ENCODE peak calls at places on chromosomes 5 and 9, in eight cellular contexts. Z, W, T, H, S, B, E and A are unnamed samples.

GRCh38 chr5:32504923-32505596 is 60.5 kb upstream of the ZFR start:
- DNase-seq in Z (peak), W (no peak), T (peak), H (no peak), S (peak), B (no peak), E (peak), A (no peak)

GRCh38 chr9:27528278-27528885 is 1.2 kb downstream of the MOB3B start:
- DNase-seq in Z (peak), W (no peak), T (peak), H (no peak), S (peak), B (peak), E (peak), A (peak)

GRCh38 chr5:107389130-107389553 is 281.6 kb downstream of the EFNA5 start:
- DNase-seq in Z (no peak), W (no peak), T (peak), H (peak), S (peak), B (no peak), E (no peak), A (no peak)

GRCh38 chr9:70120834-70121510 is 77.3 kb downstream of the MAMDC2 start:
- DNase-seq in Z (peak), W (no peak), T (no peak), H (peak), S (peak), B (peak), E (no peak), A (peak)

GRCh38 chr9:38423939-38424843 is at the start of gene IGFBPL1:
- DNase-seq in Z (peak), W (peak), T (no peak), H (peak), S (no peak), B (no peak), E (no peak), A (no peak)

GRCh38 chr5:139431706-139432105 is 7.6 kb downstream of the DNAJC18 start:
- DNase-seq in Z (no peak), W (no peak), T (no peak), H (no peak), S (no peak), B (no peak), E (no peak), A (no peak)

GRCh38 chr5:56833325-56833724 is 18.0 kb downstream of the MAP3K1 start:
- DNase-seq in Z (peak), W (no peak), T (no peak), H (no peak), S (no peak), B (no peak), E (no peak), A (no peak)

GRCh38 chr5:67908145-67908765 is 307.3 kb upstream of the PIK3R1 start:
- DNase-seq in Z (no peak), W (no peak), T (no peak), H (no peak), S (no peak), B (no peak), E (no peak), A (no peak)

GRCh38 chr9:135489188-135489918 is 9.8 kb downstream of the PPP1R26 start:
- DNase-seq in Z (no peak), W (no peak), T (no peak), H (no peak), S (no peak), B (peak), E (no peak), A (no peak)

GRCh38 chr5:158979749-158980521 is 119.8 kb downstream of the EBF1 start:
- DNase-seq in Z (no peak), W (no peak), T (no peak), H (peak), S (peak), B (peak), E (peak), A (peak)

GRCh38 chr5:75281716-75282465 is 45.2 kb upstream of the ANKRD31 start:
- DNase-seq in Z (no peak), W (no peak), T (no peak), H (peak), S (no peak), B (no peak), E (no peak), A (no peak)

GRCh38 chr5:173645437-173645807 is 29.0 kb upstream of the BOD1 start:
- DNase-seq in Z (peak), W (no peak), T (no peak), H (peak), S (peak), B (no peak), E (no peak), A (peak)

GRCh38 chr9:99166149-99166548 is 55.6 kb downstream of the ALG2 start:
- DNase-seq in Z (no peak), W (no peak), T (no peak), H (no peak), S (no peak), B (no peak), E (no peak), A (no peak)

GRCh38 chr5:53233653-53234405 is 124.3 kb upstream of the MOCS2 start:
- DNase-seq in Z (no peak), W (no peak), T (no peak), H (peak), S (no peak), B (no peak), E (no peak), A (no peak)

GRCh38 chr5:159837860-159838259 is 78.4 kb upstream of the ADRA1B start:
- DNase-seq in Z (no peak), W (no peak), T (no peak), H (no peak), S (no peak), B (no peak), E (no peak), A (no peak)

GRCh38 chr5:71873202-71873601 is 154.1 kb downstream of the CARTPT start:
- DNase-seq in Z (no peak), W (peak), T (no peak), H (no peak), S (no peak), B (no peak), E (no peak), A (no peak)

GRCh38 chr5:157328277-157328912 is 62.5 kb downstream of the CYFIP2 start:
- DNase-seq in Z (peak), W (peak), T (peak), H (peak), S (peak), B (no peak), E (peak), A (no peak)

GRCh38 chr5:141747152-141747640 is 65.2 kb upstream of the ARAP3 start:
- DNase-seq in Z (peak), W (peak), T (no peak), H (peak), S (peak), B (peak), E (peak), A (peak)

GRCh38 chr9:91905958-91906585 is 44.0 kb downstream of the ROR2 start:
- DNase-seq in Z (no peak), W (no peak), T (peak), H (peak), S (no peak), B (no peak), E (no peak), A (peak)

GRCh38 chr9:120324996-120325642 is 254.8 kb downstream of the CDK5RAP2 start:
- DNase-seq in Z (peak), W (no peak), T (no peak), H (no peak), S (no peak), B (no peak), E (no peak), A (no peak)

GRCh38 chr5:15791859-15792258 is 291.9 kb downstream of the FBXL7 start:
- DNase-seq in Z (no peak), W (no peak), T (no peak), H (no peak), S (no peak), B (no peak), E (no peak), A (no peak)